ENCODE peak calls at places on chromosomes 3 and 15, in four cellular contexts. K is GM06990, L is A549, J is uterus. I is an unnamed sample.

GRCh38 chr15:88118741-88119140 is 137.8 kb downstream of the NTRK3 start:
- DNase-seq in K (no peak), L (no peak), J (no peak), I (no peak)

GRCh38 chr3:124329723-124330122 is 337.8 kb upstream of the ROPN1 start:
- DNase-seq in K (no peak), L (no peak), J (no peak), I (no peak)

GRCh38 chr3:15107075-15107947 is 8.4 kb upstream of the RBSN start:
- DNase-seq in K (no peak), L (no peak), J (no peak), I (no peak)

GRCh38 chr15:33584797-33585196 is 274.0 kb downstream of the RYR3 start:
- DNase-seq in K (no peak), L (no peak), J (peak), I (no peak)

GRCh38 chr15:54045397-54045796 is 67.2 kb downstream of the UNC13C start:
- DNase-seq in K (no peak), L (no peak), J (no peak), I (no peak)

GRCh38 chr3:126969586-126969985 is 13.3 kb upstream of the PLXNA1 start:
- DNase-seq in K (no peak), L (no peak), J (no peak), I (no peak)

GRCh38 chr3:188077160-188077812 is 76.7 kb upstream of the LPP start:
- DNase-seq in K (no peak), L (no peak), J (peak), I (no peak)

GRCh38 chr15:55334997-55335396 is 16.0 kb downstream of the PIGB start:
- DNase-seq in K (no peak), L (no peak), J (no peak), I (no peak)

GRCh38 chr3:127473244-127474024 is 117.1 kb downstream of the TPRA1 start:
- DNase-seq in K (no peak), L (peak), J (no peak), I (no peak)

GRCh38 chr3:133532951-133533350 is 40.5 kb upstream of the CDV3 start:
- DNase-seq in K (no peak), L (no peak), J (no peak), I (no peak)

GRCh38 chr15:100866386-100867330 is 13.0 kb upstream of the ALDH1A3 start:
- DNase-seq in K (no peak), L (no peak), J (no peak), I (no peak)

GRCh38 chr3:151037746-151038145 is 47.7 kb upstream of the MED12L start:
- DNase-seq in K (no peak), L (peak), J (peak), I (no peak)

GRCh38 chr3:175266993-175267960 is 408.1 kb downstream of the NAALADL2 start:
- DNase-seq in K (no peak), L (no peak), J (no peak), I (no peak)

GRCh38 chr15:99451484-99451883 is 114.3 kb upstream of the MEF2A start:
- DNase-seq in K (no peak), L (no peak), J (no peak), I (no peak)

GRCh38 chr15:50676799-50677483 is 9.7 kb downstream of the TRPM7 start:
- DNase-seq in K (no peak), L (peak), J (no peak), I (no peak)

GRCh38 chr3:141537866-141538265 is 51.0 kb downstream of the RASA2 start:
- DNase-seq in K (no peak), L (no peak), J (no peak), I (no peak)

GRCh38 chr3:137100326-137100725 is 142.5 kb downstream of the IL20RB start:
- DNase-seq in K (no peak), L (no peak), J (no peak), I (no peak)

GRCh38 chr3:42655331-42655888 is 1.9 kb downstream of the ZBTB47 start:
- DNase-seq in K (no peak), L (no peak), J (peak), I (peak)

GRCh38 chr15:101135532-101136166 is 116.2 kb downstream of the CHSY1 start:
- DNase-seq in K (peak), L (no peak), J (no peak), I (no peak)

GRCh38 chr3:149967067-149967685 is 3.5 kb downstream of the PFN2 start:
- DNase-seq in K (peak), L (peak), J (no peak), I (no peak)

GRCh38 chr3:52703356-52703755 is 2.2 kb downstream of the GLT8D1 start:
- DNase-seq in K (no peak), L (no peak), J (no peak), I (no peak)

GRCh38 chr3:182597621-182598041 is 195.7 kb upstream of the ATP11B start:
- DNase-seq in K (no peak), L (no peak), J (no peak), I (no peak)

GRCh38 chr3:180594631-180595348 is 7.2 kb upstream of the TTC14 start:
- DNase-seq in K (no peak), L (peak), J (no peak), I (no peak)

GRCh38 chr3:147410518-147411234 is 1.5 kb downstream of the ZIC1 start:
- DNase-seq in K (no peak), L (no peak), J (no peak), I (no peak)

GRCh38 chr3:193946945-193947344 is 189.0 kb upstream of the HES1 start:
- DNase-seq in K (no peak), L (no peak), J (no peak), I (no peak)

GRCh38 chr3:129056832-129057231 is 3.7 kb upstream of the GP9 start:
- DNase-seq in K (no peak), L (no peak), J (no peak), I (no peak)

GRCh38 chr3:45915518-45916231 is 27.6 kb upstream of the CXCR6 start:
- DNase-seq in K (peak), L (peak), J (no peak), I (no peak)

GRCh38 chr3:190048831-190049541 is 71.7 kb downstream of the P3H2 start:
- DNase-seq in K (no peak), L (no peak), J (no peak), I (no peak)

GRCh38 chr15:50066202-50066601 is 52.8 kb downstream of the ATP8B4 start:
- DNase-seq in K (no peak), L (peak), J (no peak), I (no peak)

GRCh38 chr15:42150246-42150970 is 6.0 kb downstream of the PLA2G4F start:
- DNase-seq in K (no peak), L (no peak), J (no peak), I (peak)

GRCh38 chr15:74422723-74423442 is 10.9 kb downstream of the SEMA7A start:
- DNase-seq in K (no peak), L (no peak), J (no peak), I (no peak)

GRCh38 chr15:23467110-23467600 is 20.1 kb upstream of the GOLGA6L2 start:
- DNase-seq in K (no peak), L (peak), J (no peak), I (no peak)

GRCh38 chr15:66621491-66622467 is 56.0 kb upstream of the LCTL start:
- DNase-seq in K (no peak), L (no peak), J (no peak), I (no peak)

GRCh38 chr15:85407421-85408269 is 27.2 kb downstream of the AKAP13 start:
- DNase-seq in K (no peak), L (peak), J (no peak), I (no peak)

GRCh38 chr15:70492240-70493177 is 270.8 kb downstream of the UACA start:
- DNase-seq in K (peak), L (peak), J (no peak), I (no peak)

GRCh38 chr15:42111924-42112323 is 17.6 kb upstream of the PLA2G4D start:
- DNase-seq in K (no peak), L (no peak), J (no peak), I (no peak)

GRCh38 chr3:186775999-186776398 is 7.4 kb upstream of the EIF4A2 start:
- DNase-seq in K (no peak), L (no peak), J (no peak), I (no peak)
- TF ChIP-seq CTCF in K (no peak), L (no peak), J (no peak), I (no peak)

GRCh38 chr15:96359772-96360498 is 29.4 kb downstream of the NR2F2 start:
- DNase-seq in K (no peak), L (no peak), J (peak), I (no peak)
- H3K4me3 ChIP-seq in K (no peak), L (no peak), J (peak), I (peak)

GRCh38 chr3:8301977-8302589 is 199.5 kb upstream of the LMCD1 start:
- DNase-seq in K (no peak), L (peak), J (no peak), I (no peak)
- TF ChIP-seq CTCF in K (peak), L (peak), J (peak), I (peak)

GRCh38 chr3:107432646-107433045 is 55.4 kb downstream of the CCDC54 start:
- DNase-seq in K (no peak), L (no peak), J (no peak), I (no peak)
- H3K4me3 ChIP-seq in K (no peak), L (peak), J (peak), I (no peak)

GRCh38 chr3:157888040-157888439 is 218.2 kb downstream of the SHOX2 start:
- DNase-seq in K (no peak), L (no peak), J (no peak), I (no peak)
- TF ChIP-seq CTCF in K (no peak), L (no peak), J (no peak), I (no peak)

DNA sequence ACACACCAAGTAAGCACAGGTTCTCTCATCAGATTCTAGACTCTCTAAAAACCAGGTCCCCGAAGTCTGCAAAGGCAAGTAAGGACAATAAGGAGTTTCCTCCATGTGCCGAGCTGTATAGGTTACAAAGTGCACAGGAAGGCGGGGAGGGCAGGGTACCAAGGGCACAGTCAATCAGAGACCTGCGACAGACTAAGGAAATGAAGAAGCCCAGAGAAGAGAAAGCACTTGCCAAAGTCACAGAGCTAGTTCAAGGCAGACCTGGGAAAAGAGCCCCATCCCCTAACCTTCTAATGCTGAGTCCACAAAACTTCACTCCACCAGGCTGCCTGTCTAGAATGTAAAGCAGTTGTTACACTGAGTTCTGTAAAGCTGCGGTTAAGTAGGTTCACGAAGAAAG is 1.7 kb downstream of the SEC13 start:
- DNase-seq in K (no peak), L (no peak), J (no peak), I (no peak)
- H3K4me3 ChIP-seq in K (peak), L (no peak), J (no peak), I (peak)

GRCh38 chr3:59605318-59605717 is 555.5 kb upstream of the CFAP20DC start:
- DNase-seq in K (no peak), L (no peak), J (no peak), I (no peak)

GRCh38 chr3:59606638-59607262 is 556.9 kb upstream of the CFAP20DC start:
- DNase-seq in K (no peak), L (no peak), J (no peak), I (no peak)

GRCh38 chr3:59605944-59606534 is 556.2 kb upstream of the CFAP20DC start:
- DNase-seq in K (no peak), L (no peak), J (no peak), I (no peak)

GRCh38 chr3:59608356-59608755 is 558.5 kb upstream of the CFAP20DC start:
- DNase-seq in K (no peak), L (no peak), J (no peak), I (no peak)

GRCh38 chr3:59607628-59608027 is 557.8 kb upstream of the CFAP20DC start:
- DNase-seq in K (no peak), L (no peak), J (no peak), I (no peak)
- TF ChIP-seq CTCF in K (no peak), L (no peak), J (no peak), I (no peak)

GRCh38 chr3:159854500-159855124 is 134.0 kb upstream of the IL12A start:
- DNase-seq in K (no peak), L (peak), J (no peak), I (no peak)
- H3K4me3 ChIP-seq in K (no peak), L (no peak), J (peak), I (peak)

GRCh38 chr15:79130535-79131130 is 40.1 kb upstream of the RASGRF1 start:
- DNase-seq in K (no peak), L (peak), J (no peak), I (no peak)
- TF ChIP-seq CTCF in K (peak), L (no peak), J (no peak), I (no peak)

GRCh38 chr3:71495708-71496472 is 87.6 kb downstream of the FOXP1 start:
- DNase-seq in K (no peak), L (peak), J (no peak), I (no peak)
- H3K4me3 ChIP-seq in K (no peak), L (peak), J (peak), I (peak)